ENCODE peak calls at places on chromosomes 12 and 14, in five cellular contexts. One of them, this sample, is unnamed.

GRCh38 chr14:103255555-103255954 is 78.5 kb upstream of the EIF5 start:
- DNase-seq in HCT116: no peak
- DNase-seq in SK-N-SH: no peak
- DNase-seq in GM12878: no peak
- DNase-seq in HepG2: no peak
- DNase-seq in this sample: no peak

GRCh38 chr12:109775172-109775881 is 57.9 kb downstream of the TRPV4 start:
- DNase-seq in HCT116: no peak
- DNase-seq in SK-N-SH: peak
- DNase-seq in GM12878: no peak
- DNase-seq in HepG2: peak
- DNase-seq in this sample: peak

GRCh38 chr14:22837059-22837749 is 819 bp downstream of the MMP14 start:
- DNase-seq in HCT116: no peak
- DNase-seq in SK-N-SH: peak
- DNase-seq in GM12878: no peak
- DNase-seq in HepG2: peak
- DNase-seq in this sample: peak

GRCh38 chr12:110585231-110585799 is 2.2 kb upstream of the PPTC7 start:
- DNase-seq in HCT116: no peak
- DNase-seq in SK-N-SH: no peak
- DNase-seq in GM12878: no peak
- DNase-seq in HepG2: no peak
- DNase-seq in this sample: no peak

GRCh38 chr14:70893842-70894237 is 13.4 kb upstream of the PCNX1 start:
- DNase-seq in HCT116: no peak
- DNase-seq in SK-N-SH: no peak
- DNase-seq in GM12878: no peak
- DNase-seq in HepG2: no peak
- DNase-seq in this sample: no peak

GRCh38 chr12:113946175-113946574 is 19.9 kb downstream of the RBM19 start:
- DNase-seq in HCT116: no peak
- DNase-seq in SK-N-SH: no peak
- DNase-seq in GM12878: no peak
- DNase-seq in HepG2: no peak
- DNase-seq in this sample: no peak

GRCh38 chr12:78398750-78399149 is 465.8 kb upstream of the SYT1 start:
- DNase-seq in HCT116: no peak
- DNase-seq in SK-N-SH: no peak
- DNase-seq in GM12878: no peak
- DNase-seq in HepG2: no peak
- DNase-seq in this sample: no peak

GRCh38 chr14:76710093-76711010 is 50.9 kb upstream of the VASH1 start:
- DNase-seq in HCT116: peak
- DNase-seq in SK-N-SH: peak
- DNase-seq in GM12878: no peak
- DNase-seq in HepG2: peak
- DNase-seq in this sample: peak

GRCh38 chr12:111398530-111398929 is 7.2 kb upstream of the SH2B3 start:
- DNase-seq in HCT116: no peak
- DNase-seq in SK-N-SH: no peak
- DNase-seq in GM12878: no peak
- DNase-seq in HepG2: no peak
- DNase-seq in this sample: no peak

GRCh38 chr14:91901449-91902250 is 34.3 kb upstream of the TC2N start:
- DNase-seq in HCT116: no peak
- DNase-seq in SK-N-SH: no peak
- DNase-seq in GM12878: no peak
- DNase-seq in HepG2: no peak
- DNase-seq in this sample: no peak

GRCh38 chr14:20454359-20454644 is 310 bp downstream of the OSGEP start:
- DNase-seq in HCT116: peak
- DNase-seq in SK-N-SH: no peak
- DNase-seq in GM12878: no peak
- DNase-seq in HepG2: no peak
- DNase-seq in this sample: peak

GRCh38 chr12:81758421-81759214 is 532 bp downstream of the PPFIA2 start:
- DNase-seq in HCT116: no peak
- DNase-seq in SK-N-SH: peak
- DNase-seq in GM12878: no peak
- DNase-seq in HepG2: no peak
- DNase-seq in this sample: no peak

GRCh38 chr12:66813137-66813867 is 134.4 kb upstream of the GRIP1 start:
- DNase-seq in HCT116: no peak
- DNase-seq in SK-N-SH: no peak
- DNase-seq in GM12878: no peak
- DNase-seq in HepG2: peak
- DNase-seq in this sample: no peak

GRCh38 chr12:95574030-95574429 is 22.8 kb upstream of the USP44 start:
- DNase-seq in HCT116: no peak
- DNase-seq in SK-N-SH: no peak
- DNase-seq in GM12878: no peak
- DNase-seq in HepG2: no peak
- DNase-seq in this sample: no peak

GRCh38 chr12:16016748-16017147 is 105.6 kb downstream of the DERA start:
- DNase-seq in HCT116: no peak
- DNase-seq in SK-N-SH: no peak
- DNase-seq in GM12878: no peak
- DNase-seq in HepG2: no peak
- DNase-seq in this sample: no peak

GRCh38 chr12:16021026-16021425 is 109.9 kb downstream of the DERA start:
- DNase-seq in HCT116: no peak
- DNase-seq in SK-N-SH: no peak
- DNase-seq in GM12878: no peak
- DNase-seq in HepG2: no peak
- DNase-seq in this sample: no peak

GRCh38 chr12:16020034-16020433 is 108.9 kb downstream of the DERA start:
- DNase-seq in HCT116: no peak
- DNase-seq in SK-N-SH: no peak
- DNase-seq in GM12878: no peak
- DNase-seq in HepG2: no peak
- DNase-seq in this sample: no peak

GRCh38 chr12:16021666-16022065 is 110.5 kb downstream of the DERA start:
- DNase-seq in HCT116: no peak
- DNase-seq in SK-N-SH: no peak
- DNase-seq in GM12878: no peak
- DNase-seq in HepG2: no peak
- DNase-seq in this sample: no peak

DNA sequence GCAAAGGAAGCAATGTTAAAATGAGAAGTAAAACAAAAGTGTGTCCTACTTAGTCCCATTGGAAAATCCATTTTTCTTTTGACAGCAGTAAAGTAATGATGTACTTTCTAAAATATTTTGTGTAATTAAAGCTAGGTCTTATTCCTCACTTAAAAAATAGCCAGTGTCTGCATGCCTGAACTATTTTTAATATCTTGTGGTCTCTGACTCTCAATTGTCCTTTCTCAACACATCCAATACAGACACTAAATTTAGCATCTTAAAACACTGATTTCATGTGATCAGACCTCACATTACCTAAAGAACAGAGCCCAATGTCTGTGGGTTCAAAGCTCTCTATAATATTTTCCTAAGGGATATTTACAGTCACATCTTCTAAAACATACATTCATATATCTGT is 108.0 kb downstream of the DERA start:
- DNase-seq in HCT116: no peak
- DNase-seq in SK-N-SH: no peak
- DNase-seq in GM12878: no peak
- DNase-seq in HepG2: no peak
- DNase-seq in this sample: no peak
- TF ChIP-seq JUND in HCT116: no peak
- TF ChIP-seq JUND in SK-N-SH: no peak
- TF ChIP-seq JUND in GM12878: no peak
- TF ChIP-seq JUND in HepG2: no peak
- TF ChIP-seq JUND in this sample: no peak

DNA sequence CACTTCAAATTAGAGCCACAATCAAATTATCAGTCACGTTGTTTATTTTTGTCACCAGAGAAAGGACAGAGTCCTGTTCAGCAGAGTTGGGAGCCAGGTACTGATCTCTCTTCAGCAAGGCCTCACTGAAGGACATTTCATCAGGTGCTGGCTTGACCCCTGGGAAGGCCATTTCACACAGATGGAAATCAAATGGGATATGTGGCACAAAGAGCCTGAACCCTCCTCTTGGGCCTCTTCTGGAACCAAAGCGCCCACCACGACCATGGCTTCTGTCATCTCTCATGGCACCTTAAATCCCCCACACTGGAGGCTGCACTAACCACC is 121.5 kb downstream of the PTCSC3 start:
- DNase-seq in HCT116: no peak
- DNase-seq in SK-N-SH: no peak
- DNase-seq in GM12878: no peak
- DNase-seq in HepG2: no peak
- DNase-seq in this sample: no peak
- TF ChIP-seq JUND in HCT116: no peak
- TF ChIP-seq JUND in SK-N-SH: no peak
- TF ChIP-seq JUND in GM12878: no peak
- TF ChIP-seq JUND in HepG2: no peak
- TF ChIP-seq JUND in this sample: no peak

DNA sequence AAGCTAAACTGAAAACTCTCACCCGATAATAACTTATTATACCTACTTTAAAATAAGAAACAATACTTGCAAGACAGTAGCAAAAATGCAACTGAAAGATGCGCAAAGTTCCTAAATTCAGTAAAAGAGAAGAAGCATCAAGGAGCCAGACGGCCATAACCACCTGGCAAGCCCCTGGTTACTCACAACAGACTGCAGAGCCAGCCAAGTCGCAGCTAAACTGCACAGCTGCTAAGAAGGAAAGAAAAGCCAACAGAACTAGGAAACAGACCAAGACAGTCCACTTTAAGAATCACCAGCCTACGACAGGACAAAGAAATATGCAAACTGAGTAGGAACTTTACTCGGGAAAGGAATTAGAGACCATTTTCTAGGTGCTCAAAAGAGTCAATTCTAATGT is 127.9 kb downstream of the TMTC1 start:
- DNase-seq in HCT116: no peak
- DNase-seq in SK-N-SH: no peak
- DNase-seq in GM12878: no peak
- DNase-seq in HepG2: no peak
- DNase-seq in this sample: no peak
- TF ChIP-seq JUND in HCT116: no peak
- TF ChIP-seq JUND in SK-N-SH: no peak
- TF ChIP-seq JUND in GM12878: no peak
- TF ChIP-seq JUND in HepG2: no peak
- TF ChIP-seq JUND in this sample: no peak

GRCh38 chr12:116241157-116241772 is 36.2 kb downstream of the MED13L start:
- DNase-seq in HCT116: no peak
- DNase-seq in SK-N-SH: no peak
- DNase-seq in GM12878: no peak
- DNase-seq in HepG2: no peak
- DNase-seq in this sample: no peak

GRCh38 chr12:116238149-116238548 is 39.3 kb downstream of the MED13L start:
- DNase-seq in HCT116: no peak
- DNase-seq in SK-N-SH: no peak
- DNase-seq in GM12878: no peak
- DNase-seq in HepG2: no peak
- DNase-seq in this sample: no peak

GRCh38 chr12:116233669-116234068 is 43.8 kb downstream of the MED13L start:
- DNase-seq in HCT116: no peak
- DNase-seq in SK-N-SH: no peak
- DNase-seq in GM12878: no peak
- DNase-seq in HepG2: no peak
- DNase-seq in this sample: no peak

GRCh38 chr12:116236986-116237385 is 40.5 kb downstream of the MED13L start:
- DNase-seq in HCT116: no peak
- DNase-seq in SK-N-SH: no peak
- DNase-seq in GM12878: no peak
- DNase-seq in HepG2: no peak
- DNase-seq in this sample: no peak

GRCh38 chr12:116236148-116236731 is 41.3 kb downstream of the MED13L start:
- DNase-seq in HCT116: no peak
- DNase-seq in SK-N-SH: peak
- DNase-seq in GM12878: peak
- DNase-seq in HepG2: peak
- DNase-seq in this sample: no peak
- TF ChIP-seq JUND in HCT116: no peak
- TF ChIP-seq JUND in SK-N-SH: no peak
- TF ChIP-seq JUND in GM12878: no peak
- TF ChIP-seq JUND in HepG2: no peak
- TF ChIP-seq JUND in this sample: peak

DNA sequence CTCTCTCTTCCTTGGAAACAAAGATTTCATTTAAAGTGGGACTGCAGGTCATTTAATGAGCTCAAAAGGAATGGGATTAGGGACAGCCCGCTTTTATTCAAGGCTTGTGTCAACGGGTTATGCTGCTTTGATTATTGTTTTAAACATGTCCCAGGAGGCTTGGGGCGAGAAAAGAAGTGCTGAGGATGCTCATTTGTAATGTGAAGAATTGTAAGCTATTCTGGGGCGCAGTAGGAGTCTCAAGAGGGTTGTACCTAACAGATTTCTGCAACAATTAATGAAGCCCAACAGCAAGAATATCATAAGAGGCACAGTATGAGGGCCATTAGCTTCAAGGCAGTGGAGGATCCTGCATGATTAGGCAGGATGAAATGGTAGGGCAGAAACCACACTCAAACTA is 122.5 kb downstream of the KTN1 start:
- DNase-seq in HCT116: no peak
- DNase-seq in SK-N-SH: no peak
- DNase-seq in GM12878: no peak
- DNase-seq in HepG2: no peak
- DNase-seq in this sample: no peak
- TF ChIP-seq JUND in HCT116: no peak
- TF ChIP-seq JUND in SK-N-SH: no peak
- TF ChIP-seq JUND in GM12878: no peak
- TF ChIP-seq JUND in HepG2: no peak
- TF ChIP-seq JUND in this sample: no peak

GRCh38 chr12:24668563-24668962 is 280.3 kb downstream of the BCAT1 start:
- DNase-seq in HCT116: no peak
- DNase-seq in SK-N-SH: no peak
- DNase-seq in GM12878: no peak
- DNase-seq in HepG2: no peak
- DNase-seq in this sample: no peak

GRCh38 chr12:24661657-24662096 is 287.2 kb downstream of the BCAT1 start:
- DNase-seq in HCT116: no peak
- DNase-seq in SK-N-SH: no peak
- DNase-seq in GM12878: no peak
- DNase-seq in HepG2: peak
- DNase-seq in this sample: peak

DNA sequence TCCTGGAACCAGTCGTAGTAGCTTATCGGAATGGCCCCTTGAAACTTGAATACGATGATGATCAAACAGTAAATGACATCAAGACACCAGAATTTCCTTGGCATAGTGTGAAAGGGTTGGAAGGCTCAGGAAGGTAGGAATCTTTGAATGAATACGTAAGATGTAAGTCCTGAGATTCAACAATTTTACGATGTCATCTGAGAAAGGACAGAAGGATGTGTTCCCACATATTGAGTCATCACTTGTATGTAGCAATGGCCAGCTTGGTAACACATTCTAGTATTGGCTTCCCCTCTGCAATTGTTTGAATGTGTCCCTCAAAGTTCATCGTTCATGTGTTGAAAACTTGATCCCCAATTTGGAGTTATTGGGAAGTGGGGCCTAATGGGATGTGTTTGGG is 284.8 kb downstream of the BCAT1 start:
- DNase-seq in HCT116: no peak
- DNase-seq in SK-N-SH: no peak
- DNase-seq in GM12878: no peak
- DNase-seq in HepG2: no peak
- DNase-seq in this sample: no peak
- TF ChIP-seq JUND in HCT116: no peak
- TF ChIP-seq JUND in SK-N-SH: no peak
- TF ChIP-seq JUND in GM12878: no peak
- TF ChIP-seq JUND in HepG2: no peak
- TF ChIP-seq JUND in this sample: no peak

GRCh38 chr12:118188690-118189371 is 52.9 kb downstream of the PEBP1 start:
- DNase-seq in HCT116: no peak
- DNase-seq in SK-N-SH: peak
- DNase-seq in GM12878: no peak
- DNase-seq in HepG2: no peak
- DNase-seq in this sample: no peak
- TF ChIP-seq JUND in HCT116: no peak
- TF ChIP-seq JUND in SK-N-SH: no peak
- TF ChIP-seq JUND in GM12878: no peak
- TF ChIP-seq JUND in HepG2: no peak
- TF ChIP-seq JUND in this sample: no peak

This sample was measured in T47D.